ENCODE peak calls at places on chromosome 14, in five cellular contexts. E is lower lobe of right lung, B is right lobe of liver, V is PC-9, K is fibroblast of lung. L is an unnamed sample.

GRCh38 chr14:52023518-52023917 is 34.2 kb downstream of the RTRAF start:
- DNase-seq in E (no peak), B (no peak), V (no peak), K (peak; percentile 86), L (peak; percentile 16)

GRCh38 chr14:31770271-31770670 is 209.1 kb downstream of the NUBPL start:
- DNase-seq in E (no peak), B (no peak), V (no peak), K (peak; percentile 2), L (no peak)

GRCh38 chr14:91415794-91416743 is 1.6 kb downstream of the CCDC88C start:
- DNase-seq in E (no peak), B (no peak), V (no peak), K (peak; percentile 14), L (peak; percentile 74)

GRCh38 chr14:29085546-29085945 is 319.0 kb downstream of the FOXG1 start:
- DNase-seq in E (no peak), B (no peak), V (no peak), K (no peak), L (peak; percentile 2)

GRCh38 chr14:101928415-101928841 is 35.9 kb upstream of the DYNC1H1 start:
- DNase-seq in E (peak; percentile 48), B (no peak), V (no peak), K (no peak), L (no peak)

GRCh38 chr14:37150414-37150813 is 22.0 kb downstream of the SLC25A21 start:
- DNase-seq in E (no peak), B (no peak), V (no peak), K (peak; percentile 34), L (no peak)

GRCh38 chr14:102507891-102508312 is 1.7 kb downstream of the ANKRD9 start:
- DNase-seq in E (no peak), B (no peak), V (no peak), K (no peak), L (no peak)

GRCh38 chr14:93317836-93318807 is 14.7 kb downstream of the BTBD7 start:
- DNase-seq in E (no peak), B (no peak), V (peak; percentile 37), K (peak; percentile 56), L (peak; percentile 63)

GRCh38 chr14:36683083-36683724 is 21.5 kb downstream of the PAX9 start:
- DNase-seq in E (no peak), B (no peak), V (no peak), K (no peak), L (no peak)

GRCh38 chr14:31027847-31028246 is 1.7 kb upstream of the STRN3 start:
- DNase-seq in E (no peak), B (no peak), V (no peak), K (no peak), L (no peak)

GRCh38 chr14:26730929-26731618 is 133.2 kb upstream of the NOVA1 start:
- DNase-seq in E (no peak), B (peak; percentile 22), V (peak; percentile 1), K (peak; percentile 5), L (peak; percentile 5)

GRCh38 chr14:32986791-32987545 is 48.3 kb downstream of the NPAS3 start:
- DNase-seq in E (no peak), B (no peak), V (no peak), K (peak; percentile 91), L (peak; percentile 17)

GRCh38 chr14:90490727-90491050 is 93.9 kb downstream of the CALM1 start:
- DNase-seq in E (no peak), B (no peak), V (no peak), K (no peak), L (no peak)

GRCh38 chr14:39755269-39755878 is 323.1 kb upstream of the FBXO33 start:
- DNase-seq in E (no peak), B (no peak), V (no peak), K (no peak), L (no peak)

GRCh38 chr14:71355324-71356201 is 448.3 kb downstream of the PCNX1 start:
- DNase-seq in E (no peak), B (no peak), V (no peak), K (peak; percentile 87), L (peak; percentile 61)

GRCh38 chr14:90368946-90369721 is 27.7 kb upstream of the CALM1 start:
- DNase-seq in E (no peak), B (no peak), V (no peak), K (peak; percentile 24), L (no peak)

GRCh38 chr14:55309761-55310365 is 38.6 kb downstream of the FBXO34 start:
- DNase-seq in E (no peak), B (no peak), V (no peak), K (peak; percentile 33), L (no peak)

GRCh38 chr14:101337053-101337452 is 224.2 kb upstream of the DIO3 start:
- DNase-seq in E (no peak), B (no peak), V (no peak), K (no peak), L (no peak)

GRCh38 chr14:104135904-104136471 is 2.4 kb upstream of the KIF26A start:
- DNase-seq in E (peak; percentile 42), B (peak; percentile 22), V (no peak), K (no peak), L (no peak)
- H3K4me1 ChIP-seq in E (peaks cover 29% of the 10 kb centered on the region), B (peaks cover 19% of the 10 kb centered on the region), V (no peaks in the 10 kb centered on the region), K (no peaks in the 10 kb centered on the region), L (no peaks in the 10 kb centered on the region)

GRCh38 chr14:56751471-56751870 is 58.8 kb downstream of the OTX2 start:
- DNase-seq in E (no peak), B (no peak), V (no peak), K (no peak), L (no peak)
- TF ChIP-seq CTCF in E (no peak), B (no peak), V (no peak), K (no peak), L (no peak)

GRCh38 chr14:22423958-22424357 is 165.1 kb downstream of the DAD1 start:
- DNase-seq in E (no peak), B (no peak), V (no peak), K (no peak), L (no peak)
- H3K4me1 ChIP-seq in E (peaks cover 12% of the 10 kb centered on the region), B (peaks cover 11% of the 10 kb centered on the region), V (peaks cover 20% of the 10 kb centered on the region), K (no peaks in the 10 kb centered on the region), L (no peaks in the 10 kb centered on the region)

DNA sequence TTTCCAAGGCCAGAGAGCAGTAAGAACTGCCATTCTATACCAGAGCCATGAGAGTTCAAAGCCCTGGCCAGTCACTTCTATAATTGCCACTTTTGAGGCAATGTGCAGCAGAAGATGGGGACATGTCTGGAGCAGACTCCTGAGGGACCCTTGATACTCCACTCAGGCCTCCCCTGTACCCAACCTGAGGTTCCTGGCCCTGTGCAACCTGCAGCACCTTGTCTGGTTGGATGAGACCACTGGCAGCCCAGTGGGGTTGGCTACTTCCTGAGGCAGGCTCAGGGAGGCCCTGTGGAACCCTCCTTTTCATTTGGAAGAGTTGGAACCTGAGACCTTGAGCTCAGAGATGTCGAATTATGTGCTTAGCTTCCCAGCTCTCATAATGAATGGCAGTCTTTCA is 54.4 kb downstream of the GALNT16 start:
- DNase-seq in E (no peak), B (no peak), V (no peak), K (no peak), L (no peak)
- TF ChIP-seq CTCF in E (no peak), B (no peak), V (no peak), K (no peak), L (no peak)

GRCh38 chr14:75430106-75430505 is 2.3 kb downstream of the JDP2 start:
- DNase-seq in E (peak; percentile 60), B (no peak), V (no peak), K (peak; percentile 29), L (no peak)

GRCh38 chr14:75431011-75431410 is 3.2 kb downstream of the JDP2 start:
- DNase-seq in E (no peak), B (no peak), V (no peak), K (no peak), L (no peak)

GRCh38 chr14:75430526-75430925 is 2.7 kb downstream of the JDP2 start:
- DNase-seq in E (no peak), B (no peak), V (no peak), K (peak; percentile 50), L (no peak)

GRCh38 chr14:75432406-75432805 is 4.6 kb downstream of the JDP2 start:
- DNase-seq in E (no peak), B (no peak), V (no peak), K (no peak), L (no peak)

DNA sequence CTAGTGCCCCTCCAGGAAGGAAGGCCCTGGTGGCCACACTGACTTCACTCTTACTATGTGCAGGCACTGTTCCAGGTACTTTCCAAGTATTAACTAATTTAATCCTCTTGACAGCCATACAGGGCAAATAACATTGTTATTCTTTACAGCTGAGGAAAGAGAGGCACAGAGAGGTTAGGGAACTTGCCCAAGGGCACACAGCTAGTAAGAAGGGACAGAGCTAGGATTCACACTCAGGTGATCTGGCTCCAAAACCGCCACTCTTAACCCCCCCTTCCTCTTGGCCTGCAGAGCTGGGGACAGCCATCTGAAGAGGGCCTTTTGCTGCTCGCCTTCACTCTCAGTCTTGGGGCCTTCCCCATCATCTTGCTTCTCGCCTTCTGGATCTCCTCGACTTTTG is 4.0 kb downstream of the JDP2 start:
- DNase-seq in E (no peak), B (no peak), V (no peak), K (no peak), L (no peak)
- H3K4me1 ChIP-seq in E (peaks cover 73% of the 10 kb centered on the region), B (peaks cover 22% of the 10 kb centered on the region), V (peaks cover 32% of the 10 kb centered on the region), K (peaks cover 6% of the 10 kb centered on the region), L (peaks cover 7% of the 10 kb centered on the region)